ENCODE peak calls at places on chromosomes 16 and 17, in seven cellular contexts. P is AG04450, N is heart left ventricle, Y is WERI-Rb-1, Z is stomach, B is ovary, T is tibial nerve. J is an unnamed sample.

GRCh38 chr16:84829168-84829965 is 9.6 kb downstream of the CRISPLD2 start:
- DNase-seq in T (no peak), B (peak), N (no peak), P (peak), Z (no peak), Y (no peak), J (no peak)

GRCh38 chr16:17068524-17068923 is 402.2 kb downstream of the XYLT1 start:
- DNase-seq in Y (no peak), T (no peak), B (no peak), N (no peak), P (no peak), Z (no peak), J (no peak)

GRCh38 chr17:60766778-60767190 is 89.1 kb downstream of the BCAS3 start:
- DNase-seq in Z (no peak), N (no peak), T (no peak), B (no peak), P (no peak), Y (no peak), J (no peak)

GRCh38 chr16:68005786-68006286 is 6.6 kb upstream of the DPEP2 start:
- DNase-seq in T (peak), B (no peak), Y (no peak), N (peak), P (no peak), Z (peak), J (no peak)

GRCh38 chr17:29620271-29620670 is 2.4 kb downstream of the CORO6 start:
- DNase-seq in P (no peak), Y (no peak), N (no peak), B (no peak), Z (no peak), T (no peak), J (no peak)

GRCh38 chr17:40307001-40307690 is 1.8 kb upstream of the RARA start:
- DNase-seq in P (no peak), B (peak), T (no peak), N (no peak), Z (no peak), Y (peak), J (no peak)

GRCh38 chr17:73390851-73391250 is 79.0 kb upstream of the CDC42EP4 start:
- DNase-seq in Y (no peak), P (no peak), N (no peak), T (no peak), Z (no peak), B (no peak), J (no peak)

GRCh38 chr16:72644911-72645310 is 403.0 kb downstream of the ZFHX3 start:
- DNase-seq in N (no peak), T (no peak), Y (no peak), B (no peak), Z (no peak), P (no peak), J (no peak)

GRCh38 chr17:81682565-81683207 is 911 bp downstream of the ARL16 start:
- DNase-seq in B (no peak), Y (no peak), Z (no peak), P (no peak), N (no peak), T (no peak), J (no peak)

GRCh38 chr17:27989046-27989445 is 53.4 kb upstream of the NLK start:
- DNase-seq in N (no peak), Y (no peak), B (no peak), P (no peak), Z (no peak), T (no peak), J (no peak)

GRCh38 chr17:39632153-39632941 is 4.6 kb upstream of the STARD3 start:
- DNase-seq in N (no peak), P (no peak), B (no peak), Z (peak), Y (peak), T (no peak), J (no peak)

GRCh38 chr16:10558305-10558704 is 22.1 kb downstream of the EMP2 start:
- DNase-seq in P (no peak), B (no peak), T (no peak), N (no peak), Y (no peak), Z (peak), J (no peak)

GRCh38 chr17:61997649-61998048 is 67.4 kb downstream of the MED13 start:
- DNase-seq in Y (no peak), N (no peak), Z (no peak), P (no peak), B (no peak), T (no peak), J (no peak)

GRCh38 chr16:30163538-30163937 is 19.9 kb upstream of the CORO1A start:
- DNase-seq in B (no peak), N (no peak), T (no peak), Y (no peak), P (no peak), Z (no peak), J (no peak)

GRCh38 chr17:3911271-3912053 is 4.8 kb downstream of the P2RX1 start:
- DNase-seq in Z (no peak), Y (peak), T (no peak), P (no peak), B (no peak), N (peak), J (no peak)

GRCh38 chr16:77409311-77409710 is 25.5 kb downstream of the ADAMTS18 start:
- DNase-seq in N (no peak), B (no peak), T (no peak), P (no peak), Z (no peak), Y (no peak), J (no peak)

GRCh38 chr17:35087731-35088646 is 24.5 kb upstream of the RFFL start:
- DNase-seq in B (peak), Z (peak), N (peak), T (peak), Y (peak), P (no peak), J (peak)

GRCh38 chr17:38558751-38559024 is 47.1 kb downstream of the SRCIN1 start:
- DNase-seq in B (no peak), Y (no peak), N (no peak), T (peak), Z (no peak), P (no peak), J (no peak)

GRCh38 chr17:38559880-38560230 is 45.9 kb downstream of the SRCIN1 start:
- DNase-seq in B (no peak), T (no peak), Z (no peak), N (no peak), P (no peak), Y (peak), J (no peak)

GRCh38 chr17:38557395-38557794 is 48.4 kb downstream of the SRCIN1 start:
- DNase-seq in B (no peak), T (no peak), Y (no peak), N (no peak), Z (no peak), P (no peak), J (no peak)

GRCh38 chr17:38559025-38559879 is 46.5 kb downstream of the SRCIN1 start:
- DNase-seq in B (peak), Y (peak), Z (peak), N (peak), P (no peak), T (peak), J (peak)

DNA sequence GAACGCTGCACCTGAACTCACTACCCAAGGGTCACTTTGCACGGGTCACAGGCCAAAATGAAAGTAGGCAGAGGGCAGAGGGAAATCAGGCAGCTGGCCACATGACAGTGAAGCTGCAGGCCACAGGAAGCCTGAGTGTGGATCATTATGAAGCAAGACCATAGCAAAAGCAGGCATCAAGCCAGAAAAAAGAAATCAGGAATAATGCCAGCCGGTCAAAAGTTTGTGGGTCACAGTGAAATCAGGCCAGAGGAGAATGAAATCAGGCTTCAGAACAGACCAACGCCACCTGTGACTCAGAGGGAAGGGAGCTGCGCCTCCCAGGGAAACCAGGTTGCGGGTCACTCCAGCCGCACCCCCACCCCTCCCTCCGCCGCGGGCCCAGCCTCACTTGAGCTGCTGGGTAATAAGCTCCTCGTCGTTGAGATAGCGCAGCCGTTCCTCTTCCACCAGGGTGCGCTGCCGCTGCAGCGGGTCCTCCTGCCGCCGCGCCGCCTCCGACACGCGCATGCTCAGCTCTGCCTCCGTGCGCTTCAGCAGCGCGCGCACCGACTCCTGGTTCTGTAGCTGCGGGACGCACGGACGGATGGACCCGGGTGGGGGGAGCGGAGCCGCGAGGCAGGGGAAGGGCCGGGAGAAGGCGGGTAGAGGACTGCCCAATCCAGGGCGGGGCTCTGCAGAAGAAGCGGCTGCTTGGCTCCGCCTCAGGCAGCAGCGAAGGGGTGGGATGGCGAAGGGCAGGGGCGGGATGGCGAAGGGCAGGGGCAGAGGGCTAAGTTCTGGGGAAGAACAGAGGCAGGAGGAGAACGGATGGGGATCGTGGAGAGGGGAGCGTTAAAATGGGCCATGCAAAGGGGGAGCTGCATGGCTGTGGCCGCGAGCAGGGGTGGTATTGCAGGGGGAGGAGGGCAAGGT is 47.7 kb downstream of the SRCIN1 start:
- DNase-seq in B (peak), N (peak), Y (peak), P (peak), T (peak), Z (peak), J (peak)
- H3K4me3 ChIP-seq in B (peak), N (peak), Y (peak), P (peak), T (peak), Z (peak), J (peak)

DNA sequence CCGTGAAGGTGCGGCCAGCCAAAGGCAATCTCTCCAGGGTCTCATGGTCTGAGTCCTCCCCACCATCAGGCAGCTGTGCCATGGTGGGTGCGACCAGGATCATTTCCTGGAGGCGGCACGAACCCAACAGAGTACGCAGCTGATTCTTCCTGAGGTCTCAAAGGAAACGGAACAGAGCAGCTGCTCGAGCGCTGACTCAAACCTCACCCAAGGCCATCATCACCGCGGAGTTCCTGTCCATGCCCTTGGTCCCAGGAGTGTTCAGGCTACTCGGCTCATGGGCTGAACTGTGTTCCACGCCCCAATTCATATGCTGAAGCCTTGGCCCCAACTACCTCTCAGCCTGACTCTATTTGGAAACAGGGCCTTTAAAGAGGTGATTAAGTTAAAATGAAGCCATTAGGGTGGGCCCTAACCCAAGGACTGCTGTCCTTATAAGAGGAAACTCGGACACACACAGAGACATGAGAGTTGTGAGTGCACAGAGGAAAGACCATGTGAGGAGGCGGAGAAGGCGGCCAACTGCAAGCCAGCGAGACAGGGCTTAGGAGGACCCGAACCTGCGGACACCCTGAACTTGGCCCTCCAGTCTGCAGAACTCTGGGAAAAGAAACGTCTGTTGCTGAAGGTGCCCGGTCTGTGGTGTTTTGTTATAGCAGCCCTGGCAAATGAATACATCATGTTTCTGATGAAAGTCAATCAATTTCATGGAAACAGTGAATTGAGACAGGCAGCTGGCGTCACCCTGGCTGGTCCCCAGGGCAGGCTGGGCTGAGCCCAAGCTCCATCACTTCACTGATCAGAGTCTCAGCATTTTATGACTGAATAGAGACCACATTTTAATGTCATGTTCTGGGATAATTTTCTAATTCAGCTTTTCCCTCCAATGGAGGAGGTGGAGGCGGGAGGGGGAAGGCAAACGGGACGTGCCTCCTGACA is 13.7 kb downstream of the MXRA7 start:
- DNase-seq in Z (no peak), Y (no peak), N (peak), T (no peak), B (no peak), P (no peak), J (no peak)
- H3K27ac ChIP-seq in Z (peak), Y (peak), N (peak), T (no peak), B (peak), P (peak), J (no peak)

GRCh38 chr17:63790057-63790456 is 16.1 kb downstream of the DDX42 start:
- DNase-seq in P (no peak), N (no peak), Z (no peak), T (no peak), B (no peak), Y (no peak), J (no peak)
- TF ChIP-seq CTCF in P (no peak), N (no peak), Z (no peak), T (no peak), B (no peak), Y (no peak), J (no peak)

GRCh38 chr16:87375426-87376135 is 8.0 kb downstream of the FBXO31 start:
- DNase-seq in T (no peak), P (no peak), B (no peak), N (peak), Z (no peak), Y (no peak), J (peak)
- H3K4me3 ChIP-seq in T (no peak), P (no peak), B (no peak), N (peak), Z (no peak), Y (no peak), J (no peak)

GRCh38 chr17:7208027-7208571 is 11.5 kb downstream of the DLG4 start:
- DNase-seq in N (no peak), B (peak), T (no peak), Y (peak), Z (no peak), P (no peak), J (no peak)
- H3K27ac ChIP-seq in N (no peak), B (peak), T (no peak), Y (peak), Z (no peak), P (no peak), J (no peak)

GRCh38 chr17:17859909-17860760 is 23.3 kb upstream of the SREBF1 start:
- DNase-seq in T (peak), P (no peak), Z (peak), Y (peak), N (peak), B (peak), J (peak)
- TF ChIP-seq CTCF in T (peak), P (peak), Z (peak), Y (peak), N (peak), B (peak), J (peak)

DNA sequence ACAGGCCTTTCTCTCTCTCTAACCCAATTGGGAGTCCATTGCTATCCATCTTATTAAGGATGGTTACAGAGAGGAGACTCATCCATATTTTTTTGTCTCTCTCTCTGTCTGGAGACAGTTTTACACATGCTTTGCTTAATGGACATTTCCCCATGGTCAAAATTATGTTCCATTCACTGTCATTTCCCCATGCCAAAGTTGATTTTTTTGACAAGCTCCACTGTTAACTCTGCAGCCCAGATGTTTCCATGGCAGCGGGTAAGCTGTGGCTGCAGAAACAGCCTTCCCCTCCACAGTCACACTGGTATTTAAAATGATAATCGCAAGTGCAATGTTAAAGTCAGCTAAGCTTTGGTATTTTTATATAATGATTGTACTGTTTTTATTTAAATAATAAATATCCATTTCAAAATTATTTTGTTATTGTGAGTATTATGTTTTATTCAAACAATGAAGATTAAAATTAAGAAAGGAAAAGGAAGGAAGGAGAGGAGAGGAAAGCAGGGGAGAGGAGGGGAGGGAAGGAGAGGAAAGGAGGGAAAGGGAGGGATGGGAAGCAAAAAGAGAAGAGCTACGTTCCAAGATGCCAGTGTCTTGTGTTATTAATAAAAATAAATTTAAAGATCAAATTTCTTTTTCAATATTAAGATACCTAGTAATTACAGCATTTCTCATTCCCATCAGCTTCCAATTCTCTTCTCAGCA is 63.7 kb upstream of the HLF start:
- DNase-seq in P (no peak), Y (no peak), B (no peak), N (no peak), Z (no peak), T (no peak), J (no peak)
- H3K4me3 ChIP-seq in P (no peak), Y (no peak), B (no peak), N (no peak), Z (no peak), T (no peak), J (no peak)

GRCh38 chr17:77555110-77555509 is 403.4 kb upstream of the TNRC6C start:
- DNase-seq in P (no peak), N (no peak), T (no peak), Y (no peak), B (no peak), Z (no peak), J (no peak)
- H3K27ac ChIP-seq in P (no peak), N (no peak), T (no peak), Y (no peak), B (no peak), Z (no peak), J (no peak)

J was measured in right lobe of liver.